ENCODE peak calls at places on chromosomes 6 and 20, in four cellular contexts. One of them, this sample, is unnamed.

GRCh38 chr6:12605888-12606345 is 110.7 kb upstream of the PHACTR1 start:
- DNase-seq in pancreas: no peak
- DNase-seq in HCT116: peak; percentile 65
- DNase-seq in adrenal gland: peak; percentile 75
- DNase-seq in this sample: peak; percentile 59

GRCh38 chr6:140782941-140783340 is 1349.8 kb upstream of the GJE1 start:
- DNase-seq in adrenal gland: no peak
- DNase-seq in HCT116: no peak
- DNase-seq in pancreas: no peak
- DNase-seq in this sample: no peak

GRCh38 chr6:80610821-80611220 is 504.4 kb downstream of the BCKDHB start:
- DNase-seq in pancreas: no peak
- DNase-seq in HCT116: no peak
- DNase-seq in adrenal gland: no peak
- DNase-seq in this sample: no peak

GRCh38 chr6:160013987-160014868 is 45.3 kb downstream of the IGF2R start:
- DNase-seq in HCT116: no peak
- DNase-seq in adrenal gland: no peak
- DNase-seq in pancreas: no peak
- DNase-seq in this sample: no peak

GRCh38 chr6:114862809-114863208 is 520.0 kb upstream of the HS3ST5 start:
- DNase-seq in adrenal gland: no peak
- DNase-seq in pancreas: no peak
- DNase-seq in HCT116: no peak
- DNase-seq in this sample: no peak

GRCh38 chr20:2729251-2729713 is 36.7 kb downstream of the EBF4 start:
- DNase-seq in adrenal gland: no peak
- DNase-seq in HCT116: no peak
- DNase-seq in pancreas: no peak
- DNase-seq in this sample: no peak

GRCh38 chr6:89146748-89147715 is 1.2 kb downstream of the PM20D2 start:
- DNase-seq in pancreas: no peak
- DNase-seq in adrenal gland: no peak
- DNase-seq in HCT116: peak; percentile 18
- DNase-seq in this sample: no peak

GRCh38 chr6:12026120-12026519 is 14.0 kb downstream of the HIVEP1 start:
- DNase-seq in pancreas: no peak
- DNase-seq in HCT116: no peak
- DNase-seq in adrenal gland: no peak
- DNase-seq in this sample: no peak

GRCh38 chr6:132483779-132484679 is 28.9 kb downstream of the STX7 start:
- DNase-seq in HCT116: peak; percentile 47
- DNase-seq in adrenal gland: peak; percentile 68
- DNase-seq in pancreas: no peak
- DNase-seq in this sample: no peak

GRCh38 chr6:122571888-122572287 is 38.3 kb upstream of the PKIB start:
- DNase-seq in pancreas: no peak
- DNase-seq in HCT116: no peak
- DNase-seq in adrenal gland: no peak
- DNase-seq in this sample: no peak

GRCh38 chr20:1204061-1204460 is 807 bp downstream of the C20orf202 start:
- DNase-seq in HCT116: no peak
- DNase-seq in adrenal gland: no peak
- DNase-seq in pancreas: no peak
- DNase-seq in this sample: no peak

GRCh38 chr20:19973920-19974620 is 43.1 kb upstream of the NAA20 start:
- DNase-seq in pancreas: no peak
- DNase-seq in HCT116: no peak
- DNase-seq in adrenal gland: peak; percentile 82
- DNase-seq in this sample: peak; percentile 63
- H3K4me3 ChIP-seq in pancreas: peak overlapping the region; percentile 57
- H3K4me3 ChIP-seq in HCT116: no peak overlapping the region
- H3K4me3 ChIP-seq in adrenal gland: no peak overlapping the region
- H3K4me3 ChIP-seq in this sample: peak overlapping the region; percentile 58

DNA sequence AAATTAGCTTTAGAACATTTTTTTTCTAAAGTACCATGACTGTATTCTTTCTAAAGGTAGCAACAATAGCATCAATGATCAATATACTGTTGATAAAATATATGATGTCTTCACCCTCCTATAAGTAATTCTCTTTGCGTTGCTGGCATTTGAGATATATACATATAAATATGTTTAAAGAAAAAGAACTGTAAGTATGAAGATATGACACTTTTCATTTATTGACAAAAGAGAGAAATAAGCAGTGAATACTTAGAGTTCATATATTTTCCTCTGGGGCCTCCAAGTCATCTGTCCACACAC is 49.4 kb upstream of the SCGN start:
- DNase-seq in adrenal gland: no peak
- DNase-seq in HCT116: no peak
- DNase-seq in pancreas: no peak
- DNase-seq in this sample: no peak
- TF ChIP-seq CTCF in adrenal gland: no peak
- TF ChIP-seq CTCF in HCT116: no peak
- TF ChIP-seq CTCF in pancreas: no peak
- TF ChIP-seq CTCF in this sample: no peak

GRCh38 chr20:19817017-19817416 is 59.0 kb downstream of the RIN2 start:
- DNase-seq in pancreas: no peak
- DNase-seq in HCT116: no peak
- DNase-seq in adrenal gland: peak; percentile 39
- DNase-seq in this sample: no peak

GRCh38 chr20:19813839-19814238 is 55.8 kb downstream of the RIN2 start:
- DNase-seq in adrenal gland: no peak
- DNase-seq in pancreas: no peak
- DNase-seq in HCT116: no peak
- DNase-seq in this sample: no peak

GRCh38 chr20:19815553-19815991 is 57.5 kb downstream of the RIN2 start:
- DNase-seq in pancreas: no peak
- DNase-seq in adrenal gland: peak; percentile 62
- DNase-seq in HCT116: peak; percentile 70
- DNase-seq in this sample: no peak

GRCh38 chr20:19814241-19814640 is 56.2 kb downstream of the RIN2 start:
- DNase-seq in pancreas: no peak
- DNase-seq in adrenal gland: no peak
- DNase-seq in HCT116: no peak
- DNase-seq in this sample: no peak

GRCh38 chr20:19816386-19816785 is 58.3 kb downstream of the RIN2 start:
- DNase-seq in pancreas: no peak
- DNase-seq in HCT116: no peak
- DNase-seq in adrenal gland: no peak
- DNase-seq in this sample: no peak
- H3K4me1 ChIP-seq in pancreas: no peaks in the 10 kb centered on the region
- H3K4me1 ChIP-seq in HCT116: peaks cover 8% of the 10 kb centered on the region
- H3K4me1 ChIP-seq in adrenal gland: peaks cover 29% of the 10 kb centered on the region
- H3K4me1 ChIP-seq in this sample: peaks cover 72% of the 10 kb centered on the region

DNA sequence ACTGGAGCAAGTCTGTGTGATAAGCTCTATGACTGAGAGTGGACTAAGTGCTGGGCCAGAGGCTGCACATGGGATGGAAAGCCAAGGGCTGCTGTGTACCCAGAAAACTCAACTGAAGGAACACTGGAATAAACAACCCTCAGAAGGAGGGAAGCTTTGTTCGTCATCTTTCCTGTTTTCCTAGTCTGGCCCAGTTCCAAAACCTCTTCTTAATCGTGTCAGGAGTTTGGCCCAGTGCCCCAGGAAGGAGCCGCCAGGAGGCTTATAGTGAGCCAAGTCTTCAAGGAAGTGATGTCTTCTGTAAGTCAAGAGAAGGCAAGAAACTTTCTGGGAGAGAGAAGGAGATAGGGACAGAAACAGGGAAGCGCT is 23.3 kb upstream of the TOP1 start:
- DNase-seq in pancreas: peak; percentile 84
- DNase-seq in HCT116: peak; percentile 74
- DNase-seq in adrenal gland: peak; percentile 89
- DNase-seq in this sample: peak; percentile 82
- H3K4me3 ChIP-seq in pancreas: no peak overlapping the region
- H3K4me3 ChIP-seq in HCT116: peak overlapping the region; percentile 49
- H3K4me3 ChIP-seq in adrenal gland: no peak overlapping the region
- H3K4me3 ChIP-seq in this sample: no peak overlapping the region

GRCh38 chr20:62209850-62210495 is 10.1 kb downstream of the HRH3 start:
- DNase-seq in pancreas: peak; percentile 30
- DNase-seq in HCT116: no peak
- DNase-seq in adrenal gland: no peak
- DNase-seq in this sample: peak; percentile 5
- TF ChIP-seq CTCF in pancreas: no peak
- TF ChIP-seq CTCF in HCT116: no peak
- TF ChIP-seq CTCF in adrenal gland: no peak
- TF ChIP-seq CTCF in this sample: no peak

GRCh38 chr6:144353871-144354314 is 68.8 kb downstream of the UTRN start:
- DNase-seq in HCT116: no peak
- DNase-seq in pancreas: no peak
- DNase-seq in adrenal gland: no peak
- DNase-seq in this sample: no peak
- H3K4me1 ChIP-seq in HCT116: peaks cover 15% of the 10 kb centered on the region
- H3K4me1 ChIP-seq in pancreas: peaks cover 12% of the 10 kb centered on the region
- H3K4me1 ChIP-seq in adrenal gland: peaks cover 36% of the 10 kb centered on the region
- H3K4me1 ChIP-seq in this sample: peaks cover 86% of the 10 kb centered on the region

DNA sequence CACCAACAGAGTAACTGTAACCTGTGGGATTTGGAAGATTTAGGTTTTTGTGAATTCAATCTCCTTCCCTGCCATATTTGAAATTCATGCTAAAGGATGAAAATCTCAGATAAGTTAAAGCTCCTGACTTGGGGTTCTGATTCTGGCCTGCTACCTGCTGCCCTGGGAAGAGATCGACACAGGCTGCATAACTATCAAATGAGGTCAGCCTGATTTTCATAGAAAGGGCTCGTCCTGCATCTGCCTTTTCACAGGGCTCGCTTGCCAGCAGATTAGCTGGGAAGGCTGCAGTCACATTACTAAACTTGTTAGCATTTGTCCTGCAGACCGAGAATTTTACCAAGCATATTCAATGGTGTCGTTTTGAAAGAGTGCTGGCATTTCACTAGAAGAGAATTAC is 14.6 kb downstream of the GCLC start:
- DNase-seq in HCT116: no peak
- DNase-seq in pancreas: peak; percentile 45
- DNase-seq in adrenal gland: peak; percentile 48
- DNase-seq in this sample: peak; percentile 43
- H3K4me3 ChIP-seq in HCT116: no peak overlapping the region
- H3K4me3 ChIP-seq in pancreas: no peak overlapping the region
- H3K4me3 ChIP-seq in adrenal gland: no peak overlapping the region
- H3K4me3 ChIP-seq in this sample: no peak overlapping the region

GRCh38 chr6:5746392-5747140 is 260.2 kb downstream of the NRN1 start:
- DNase-seq in adrenal gland: no peak
- DNase-seq in HCT116: no peak
- DNase-seq in pancreas: no peak
- DNase-seq in this sample: no peak
- TF ChIP-seq CTCF in adrenal gland: no peak
- TF ChIP-seq CTCF in HCT116: peak; percentile 36
- TF ChIP-seq CTCF in pancreas: no peak
- TF ChIP-seq CTCF in this sample: no peak

GRCh38 chr20:38147751-38148150 is 17.3 kb downstream of the TGM2 start:
- DNase-seq in HCT116: no peak
- DNase-seq in pancreas: no peak
- DNase-seq in adrenal gland: no peak
- DNase-seq in this sample: no peak
- H3K4me1 ChIP-seq in HCT116: peaks cover 19% of the 10 kb centered on the region
- H3K4me1 ChIP-seq in pancreas: peaks cover 16% of the 10 kb centered on the region
- H3K4me1 ChIP-seq in adrenal gland: peaks cover 43% of the 10 kb centered on the region
- H3K4me1 ChIP-seq in this sample: peaks cover 46% of the 10 kb centered on the region